ENCODE peak calls at places on chromosomes 1 and 21, in nine cellular contexts. K is left ventricle myocardium inferior, C is heart left ventricle, X is nephron progenitor cell, U is natural killer cell, N is thoracic aorta, D is AG10803, B is GM12865, W is fibroblast of lung. V is an unnamed sample.

GRCh38 chr1:223834660-223835263 is 11.0 kb downstream of the TP53BP2 start:
- DNase-seq in U (no peak), X (no peak), K (no peak), N (no peak), B (no peak), D (peak), C (no peak), W (peak), V (no peak)

GRCh38 chr1:176639136-176639535 is 176.2 kb downstream of the PAPPA2 start:
- DNase-seq in N (no peak), C (no peak), U (no peak), B (no peak), D (no peak), X (no peak), W (no peak), K (no peak), V (no peak)

GRCh38 chr1:170410391-170411146 is 121.4 kb upstream of the GORAB start:
- DNase-seq in D (peak), W (peak), K (no peak), N (no peak), U (no peak), C (no peak), X (no peak), B (no peak), V (no peak)

GRCh38 chr1:59487335-59488031 is 190.6 kb downstream of the FGGY start:
- DNase-seq in N (no peak), B (no peak), W (peak), D (peak), U (no peak), C (no peak), X (no peak), K (no peak), V (no peak)

GRCh38 chr1:210707300-210707699 is 378.6 kb downstream of the HHAT start:
- DNase-seq in X (no peak), U (no peak), B (peak), W (no peak), N (no peak), K (no peak), C (no peak), D (no peak), V (no peak)

GRCh38 chr1:151934048-151934493 is 24.8 kb upstream of the THEM4 start:
- DNase-seq in B (peak), K (no peak), N (no peak), W (peak), C (no peak), U (no peak), X (peak), D (peak), V (no peak)

GRCh38 chr1:171219751-171220385 is 28.4 kb upstream of the FMO1 start:
- DNase-seq in C (no peak), W (peak), D (peak), K (no peak), X (no peak), N (no peak), B (no peak), U (no peak), V (no peak)

GRCh38 chr21:35046223-35046690 is 2.8 kb downstream of the RUNX1 start:
- DNase-seq in K (no peak), U (no peak), X (no peak), N (no peak), D (no peak), C (no peak), B (peak), W (no peak), V (no peak)

GRCh38 chr1:17207966-17208418 is 3.1 kb downstream of the PADI1 start:
- DNase-seq in D (peak), U (no peak), N (no peak), W (peak), X (no peak), B (peak), K (no peak), C (no peak), V (peak)

GRCh38 chr1:82366694-82367093 is 566.0 kb downstream of the ADGRL2 start:
- DNase-seq in K (no peak), C (no peak), B (no peak), N (no peak), U (no peak), W (peak), D (no peak), X (no peak), V (no peak)

DNA sequence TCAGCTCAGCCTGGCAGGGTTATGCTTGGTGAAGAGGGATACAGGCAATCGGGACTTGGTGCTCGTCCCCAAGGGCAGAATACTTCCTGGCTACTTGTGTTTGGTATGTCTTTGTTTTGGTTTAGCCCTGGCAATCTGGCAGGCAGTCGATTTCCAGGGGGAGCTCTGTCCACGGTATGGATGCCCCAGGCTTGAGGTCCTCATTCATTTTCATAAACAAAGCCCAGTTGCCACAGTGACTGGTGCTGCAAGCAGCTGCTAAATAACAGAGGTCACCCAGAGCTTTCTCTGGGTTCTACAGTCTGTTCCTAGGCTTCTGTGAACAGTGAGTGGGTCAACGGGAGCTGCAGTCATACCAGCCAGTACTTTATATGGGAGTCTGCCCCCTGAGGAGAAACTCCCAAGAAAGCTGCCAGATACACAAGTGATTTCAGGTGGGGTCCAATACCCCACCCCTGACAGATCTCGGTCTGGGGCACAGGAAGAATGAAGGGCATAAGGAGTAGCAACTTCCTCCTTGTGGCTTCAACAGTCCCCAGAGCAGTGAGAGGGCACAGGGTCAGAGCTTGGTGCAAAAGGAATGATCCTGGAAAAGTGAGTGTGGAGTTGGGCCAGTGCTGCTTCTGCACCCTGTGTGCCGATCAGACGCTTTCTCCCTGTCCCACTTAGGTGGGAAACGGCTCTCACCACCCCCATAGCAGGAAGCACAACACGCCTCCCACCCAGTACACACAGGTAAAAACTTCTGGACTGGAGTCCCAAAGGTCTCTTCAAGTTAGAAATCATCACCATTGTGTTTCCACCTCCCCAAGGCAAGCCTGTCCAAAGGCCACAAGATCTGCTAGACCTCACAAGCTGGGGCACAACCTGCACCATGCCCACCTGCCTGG is 55.5 kb downstream of the TGFBR3 start:
- DNase-seq in K (peak), D (peak), U (no peak), X (no peak), B (no peak), C (peak), W (peak), N (peak), V (no peak)
- TF ChIP-seq CTCF in K (peak), D (peak), U (no peak), X (no peak), B (no peak), C (peak), W (peak), N (no peak), V (no peak)

DNA sequence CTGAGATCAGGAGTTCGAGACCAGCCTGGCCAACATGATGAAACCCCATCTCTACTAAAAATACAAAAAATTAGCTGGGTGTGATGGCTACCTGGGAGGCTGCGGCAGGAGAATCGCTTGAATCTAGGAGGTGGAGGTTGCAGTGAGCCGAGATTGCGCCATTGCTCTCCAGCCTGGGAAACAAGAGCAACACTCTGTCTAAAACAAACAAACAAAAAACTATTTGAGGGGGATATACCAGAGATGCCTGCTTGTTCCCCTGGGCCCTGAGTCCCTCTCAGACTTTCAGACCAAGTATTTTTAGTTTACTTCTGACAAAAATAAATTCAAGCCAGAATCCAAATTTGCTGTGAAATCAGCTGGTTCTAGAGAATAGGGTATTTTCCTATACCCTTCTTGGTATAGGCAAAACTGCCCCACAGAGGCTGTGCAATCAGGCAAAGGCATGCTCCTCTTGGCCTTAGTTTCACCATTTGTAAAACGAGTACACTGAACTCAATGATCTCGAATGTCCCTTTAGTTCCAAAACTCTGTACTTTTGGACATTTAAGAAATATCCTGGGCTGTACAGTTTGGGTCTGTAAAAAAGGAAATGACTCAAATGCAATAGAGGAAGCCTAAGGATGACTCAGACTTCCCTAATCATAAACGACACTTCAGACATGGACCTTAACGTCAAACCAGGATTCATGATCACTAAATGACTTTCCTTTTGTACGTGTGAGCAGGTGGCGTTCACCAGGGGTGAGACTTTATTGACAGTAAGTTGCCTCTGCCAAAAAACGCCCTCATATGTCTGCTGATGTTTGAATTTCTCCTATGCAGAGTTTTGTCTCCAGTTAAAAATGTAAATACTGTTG is 16.1 kb downstream of the ENSA start:
- DNase-seq in N (peak), W (peak), C (peak), X (no peak), K (no peak), B (peak), D (peak), U (peak), V (peak)
- TF ChIP-seq CTCF in N (no peak), W (no peak), C (no peak), X (no peak), K (no peak), B (no peak), D (no peak), U (no peak), V (no peak)

DNA sequence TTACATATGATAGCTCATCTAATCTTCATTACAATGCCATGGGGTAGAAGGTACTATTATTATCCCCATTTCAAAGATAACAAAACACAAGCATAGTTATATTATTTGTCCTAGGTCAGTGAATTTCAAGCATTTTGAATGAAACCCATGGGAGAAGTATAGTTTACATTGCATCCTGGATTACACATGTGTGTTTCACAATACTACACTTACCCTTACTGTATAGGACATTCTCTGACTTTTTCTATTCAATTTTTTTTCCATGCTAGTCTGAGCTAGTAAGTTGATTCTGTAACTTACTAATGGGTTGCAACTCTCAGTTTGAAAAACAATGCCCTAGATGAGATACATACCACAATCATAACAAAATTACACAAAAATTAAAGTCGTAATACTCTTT is 8.7 kb upstream of the GPX7 start:
- DNase-seq in C (no peak), U (no peak), W (no peak), B (no peak), N (no peak), K (no peak), D (no peak), X (no peak), V (no peak)
- TF ChIP-seq CTCF in C (no peak), U (no peak), W (no peak), B (no peak), N (no peak), K (no peak), D (no peak), X (no peak), V (no peak)

DNA sequence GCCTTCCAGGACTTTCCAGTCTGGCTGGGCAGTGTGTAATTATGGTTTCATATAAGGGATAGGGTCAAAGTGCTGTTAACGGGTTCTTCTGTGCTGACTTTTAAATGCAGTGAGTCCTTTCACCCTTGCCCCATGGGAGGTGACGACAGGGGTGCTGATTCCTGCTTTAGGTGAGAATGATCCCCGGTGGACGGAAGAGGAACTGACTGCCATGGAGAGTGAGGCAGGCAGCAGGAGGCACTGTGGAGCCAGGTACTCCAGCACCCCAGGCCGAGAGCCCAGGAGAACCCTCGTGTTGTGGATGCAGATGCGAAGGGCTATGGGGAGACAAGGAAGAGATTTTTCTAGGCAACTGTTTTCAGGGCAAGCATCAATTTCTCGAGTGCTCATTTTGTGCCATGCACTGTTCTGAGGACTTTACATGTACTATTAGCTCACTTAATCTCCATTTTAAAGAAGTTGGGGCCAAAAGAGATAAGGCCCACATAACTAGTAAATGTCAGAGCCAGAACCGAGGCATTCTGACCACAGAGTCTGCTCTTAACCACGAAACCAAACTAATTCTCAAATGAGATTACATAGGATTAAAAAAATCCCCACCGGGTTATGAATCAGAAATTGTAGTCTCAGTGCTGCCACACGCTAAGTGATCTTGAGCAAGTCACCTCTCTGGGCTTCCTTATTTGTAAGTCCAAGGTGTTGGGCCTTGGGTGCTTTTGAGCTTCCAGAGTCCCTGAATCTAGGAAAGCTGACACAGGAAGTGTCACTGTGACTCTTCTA is 28.2 kb downstream of the STPG1 start:
- DNase-seq in C (no peak), B (peak), D (peak), N (no peak), U (no peak), K (no peak), W (peak), X (no peak), V (no peak)
- TF ChIP-seq CTCF in C (no peak), B (peak), D (peak), N (no peak), U (no peak), K (no peak), W (peak), X (peak), V (peak)

GRCh38 chr1:203638914-203639313 is 12.3 kb downstream of the ATP2B4 start:
- DNase-seq in B (no peak), D (no peak), U (no peak), C (peak), X (no peak), K (peak), N (no peak), W (no peak), V (peak)
- TF ChIP-seq CTCF in B (no peak), D (no peak), U (no peak), C (peak), X (no peak), K (peak), N (no peak), W (no peak), V (peak)

GRCh38 chr1:215890438-215890837 is 323.3 kb downstream of the KCTD3 start:
- DNase-seq in K (no peak), U (no peak), W (no peak), B (peak), C (no peak), X (no peak), N (no peak), D (no peak), V (no peak)

GRCh38 chr1:215887618-215888017 is 320.5 kb downstream of the KCTD3 start:
- DNase-seq in C (no peak), B (no peak), N (no peak), K (no peak), X (no peak), U (no peak), D (no peak), W (no peak), V (no peak)

GRCh38 chr1:215891673-215892072 is 324.6 kb downstream of the KCTD3 start:
- DNase-seq in B (no peak), K (no peak), X (no peak), N (no peak), D (no peak), W (no peak), U (no peak), C (no peak), V (no peak)

GRCh38 chr1:215891266-215891665 is 324.2 kb downstream of the KCTD3 start:
- DNase-seq in W (no peak), N (no peak), B (peak), D (no peak), U (no peak), C (no peak), K (no peak), X (no peak), V (no peak)

GRCh38 chr1:215888159-215888558 is 321.1 kb downstream of the KCTD3 start:
- DNase-seq in W (no peak), N (no peak), X (no peak), U (no peak), K (no peak), D (no peak), C (no peak), B (peak), V (no peak)
- TF ChIP-seq CTCF in W (no peak), N (no peak), X (no peak), U (no peak), K (no peak), D (no peak), C (no peak), B (peak), V (no peak)

DNA sequence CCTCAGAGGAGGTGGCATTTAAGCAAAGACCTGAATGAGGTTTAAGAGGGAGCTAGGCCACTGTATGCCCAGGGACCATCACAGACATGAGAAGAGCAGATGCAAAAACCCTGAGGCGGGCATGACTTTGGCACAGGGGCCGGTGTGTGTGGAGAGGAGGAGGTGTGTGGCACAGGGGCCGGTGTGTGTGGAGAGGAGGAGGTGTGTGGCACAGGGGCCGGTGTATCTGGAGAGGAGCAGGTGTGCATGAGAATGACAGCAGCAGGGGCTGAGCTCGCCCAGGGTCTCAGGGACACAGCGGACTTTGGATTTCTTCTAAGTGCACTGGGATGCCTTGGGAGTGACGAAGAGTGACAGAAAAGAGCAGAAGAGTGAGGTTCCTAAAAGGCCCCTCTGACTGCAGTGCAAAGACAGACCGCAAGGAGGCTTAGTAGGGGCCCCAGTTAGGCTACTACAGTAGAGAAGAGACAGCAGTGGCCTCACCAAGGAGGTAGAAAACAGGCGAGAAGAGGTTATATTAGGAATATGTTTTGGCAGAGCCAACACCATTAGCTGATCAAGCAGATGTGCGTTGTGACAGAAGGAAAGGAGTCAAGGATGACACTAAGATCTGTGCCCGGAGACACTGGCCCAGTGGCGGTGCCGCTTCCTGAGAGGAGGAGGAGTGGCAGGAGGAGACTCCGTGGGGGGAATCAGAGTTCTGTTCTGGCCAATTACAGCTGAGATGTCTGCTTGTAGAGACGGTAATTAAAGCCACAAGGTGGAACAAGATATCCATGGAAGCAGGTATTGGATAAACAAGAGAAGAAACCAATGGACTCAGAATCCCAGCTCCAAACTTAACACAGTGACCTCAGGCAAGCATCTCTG is 18.4 kb downstream of the ZBTB17 start:
- DNase-seq in D (no peak), U (no peak), W (no peak), X (peak), B (no peak), K (no peak), C (no peak), N (no peak), V (peak)
- TF ChIP-seq CTCF in D (peak), U (no peak), W (peak), X (peak), B (peak), K (peak), C (no peak), N (no peak), V (no peak)

GRCh38 chr1:232641507-232641906 is 11.6 kb upstream of the SIPA1L2 start:
- DNase-seq in U (no peak), X (no peak), K (no peak), C (no peak), W (peak), B (no peak), N (no peak), D (no peak), V (no peak)

GRCh38 chr1:232644209-232644608 is 14.3 kb upstream of the SIPA1L2 start:
- DNase-seq in B (no peak), X (no peak), W (no peak), D (no peak), C (no peak), K (no peak), N (no peak), U (no peak), V (no peak)

GRCh38 chr1:232648316-232648715 is 18.4 kb upstream of the SIPA1L2 start:
- DNase-seq in C (no peak), B (no peak), W (peak), D (no peak), U (no peak), X (no peak), K (no peak), N (no peak), V (no peak)

DNA sequence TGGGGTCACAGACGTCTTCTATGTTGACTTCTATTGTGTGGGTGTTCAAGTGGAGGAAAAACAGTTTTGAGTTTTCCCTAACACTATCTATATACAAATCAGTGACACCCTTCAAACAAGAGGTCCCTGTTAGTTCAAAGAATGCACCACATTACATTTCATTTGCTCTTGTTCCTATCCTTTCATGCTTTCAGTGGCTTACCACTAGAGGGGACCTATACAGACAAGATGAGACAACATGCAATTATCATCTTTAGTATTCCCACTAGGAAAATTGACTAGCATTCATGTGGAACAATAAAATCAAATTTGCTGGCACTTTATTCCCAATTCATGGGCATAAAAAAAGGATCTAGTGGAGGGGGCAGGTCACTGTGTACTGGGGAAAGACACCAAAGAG is 13.3 kb upstream of the SIPA1L2 start:
- DNase-seq in K (no peak), W (no peak), D (no peak), C (no peak), X (no peak), U (no peak), B (no peak), N (no peak), V (no peak)
- TF ChIP-seq CTCF in K (no peak), W (peak), D (peak), C (no peak), X (no peak), U (no peak), B (no peak), N (no peak), V (no peak)

V was measured in CD14-positive monocyte.